ENCODE peak calls at places on chromosomes 7 and 10, in seven cellular contexts. O, R, Z, E, M, A and Y are unnamed samples.

GRCh38 chr10:92395271-92395670 is 104.3 kb downstream of the MARCHF5 start:
- DNase-seq in A (no peak), M (no peak), O (no peak), Z (no peak), E (no peak), R (no peak), Y (no peak)

GRCh38 chr10:15123749-15124184 is 26.6 kb downstream of the RPP38 start:
- DNase-seq in M (no peak), R (no peak), O (peak; percentile 91), E (peak; percentile 89), A (no peak), Z (no peak), Y (no peak)

GRCh38 chr7:4040031-4040928 is 641.8 kb upstream of the FOXK1 start:
- DNase-seq in E (no peak), Z (no peak), O (no peak), R (no peak), A (no peak), M (no peak), Y (no peak)

GRCh38 chr10:114228156-114228555 is 10.9 kb upstream of the VWA2 start:
- DNase-seq in A (no peak), Z (no peak), O (no peak), E (no peak), M (no peak), R (no peak), Y (no peak)

GRCh38 chr10:124569623-124570470 is 108.2 kb downstream of the LHPP start:
- DNase-seq in R (no peak), E (no peak), O (no peak), Z (no peak), A (no peak), M (no peak), Y (no peak)

GRCh38 chr10:87764072-87764934 is 53.7 kb downstream of the ATAD1 start:
- DNase-seq in O (no peak), Z (no peak), R (no peak), A (no peak), E (no peak), M (no peak), Y (no peak)

GRCh38 chr10:50520115-50520514 is 103.6 kb downstream of the SGMS1 start:
- DNase-seq in M (no peak), R (no peak), A (no peak), O (no peak), E (no peak), Z (no peak), Y (no peak)

GRCh38 chr10:71342850-71343773 is 24.1 kb downstream of the SLC29A3 start:
- DNase-seq in R (no peak), O (no peak), M (no peak), A (no peak), E (peak; percentile 16), Z (no peak), Y (no peak)

GRCh38 chr7:158546626-158547025 is 41.0 kb downstream of the PTPRN2 start:
- DNase-seq in E (no peak), A (no peak), O (no peak), M (no peak), R (no peak), Z (no peak), Y (no peak)

GRCh38 chr10:68202965-68203358 is 29.0 kb downstream of the ATOH7 start:
- DNase-seq in E (peak; percentile 75), M (no peak), O (peak; percentile 62), R (no peak), Z (peak; percentile 39), A (no peak), Y (no peak)

GRCh38 chr7:70574970-70575799 is 556.8 kb upstream of the GALNT17 start:
- DNase-seq in O (no peak), M (no peak), R (no peak), Z (no peak), A (no peak), E (no peak), Y (no peak)

GRCh38 chr10:133457100-133457841 is 3.5 kb downstream of the SCART1 start:
- DNase-seq in A (no peak), E (no peak), M (no peak), Z (no peak), O (no peak), R (no peak), Y (no peak)

GRCh38 chr10:63133787-63134557 is 844 bp downstream of the NRBF2 start:
- DNase-seq in R (no peak), O (peak; percentile 46), E (peak; percentile 31), Z (peak; percentile 29), A (no peak), M (no peak), Y (peak; percentile 46)

GRCh38 chr10:102175415-102175814 is 23.2 kb downstream of the NOLC1 start:
- DNase-seq in A (no peak), R (no peak), O (peak; percentile 77), Z (no peak), E (peak; percentile 71), M (no peak), Y (no peak)

GRCh38 chr10:86757110-86757790 is 831 bp downstream of the BMPR1A start:
- DNase-seq in R (peak; percentile 25), O (peak; percentile 78), A (no peak), Z (peak; percentile 82), E (peak; percentile 58), M (no peak), Y (peak; percentile 59)

GRCh38 chr10:1085258-1085657 is 29.1 kb downstream of the WDR37 start:
- DNase-seq in A (no peak), Z (no peak), M (no peak), R (no peak), O (no peak), E (no peak), Y (no peak)

GRCh38 chr7:3670898-3671297 is 369.8 kb downstream of the SDK1 start:
- DNase-seq in R (no peak), O (no peak), M (no peak), A (no peak), Z (no peak), E (no peak), Y (no peak)

GRCh38 chr10:132981746-132982145 is 39.4 kb upstream of the CFAP46 start:
- DNase-seq in M (no peak), O (no peak), R (peak; percentile 8), E (no peak), A (no peak), Z (no peak), Y (no peak)

GRCh38 chr10:119786117-119786769 is 60.4 kb downstream of the INPP5F start:
- DNase-seq in R (no peak), M (no peak), Z (no peak), A (no peak), E (peak; percentile 13), O (no peak), Y (no peak)

GRCh38 chr10:132942101-132942739 is at the start of gene CFAP46:
- DNase-seq in Z (peak; percentile 72), O (peak; percentile 16), E (peak; percentile 55), R (peak; percentile 57), M (no peak), A (no peak), Y (peak; percentile 67)

GRCh38 chr10:97229322-97229721 is 43.6 kb upstream of the SLIT1 start:
- DNase-seq in Z (no peak), O (peak; percentile 83), E (peak; percentile 28), A (no peak), M (no peak), R (no peak), Y (no peak)

GRCh38 chr7:133805426-133805825 is 321.7 kb upstream of the LRGUK start:
- DNase-seq in M (no peak), E (no peak), O (no peak), R (no peak), Z (no peak), A (no peak), Y (no peak)

GRCh38 chr7:100374601-100375000 is 1.3 kb downstream of the PILRA start:
- DNase-seq in Z (no peak), R (no peak), A (no peak), E (no peak), M (no peak), O (no peak), Y (no peak)